ENCODE peak calls at places on chromosomes 11 and 22, in four cellular contexts. J is A549, P is HCT116, I is GM23338. D is an unnamed sample.

GRCh38 chr11:34149786-34150185 is 44.4 kb downstream of the NAT10 start:
- DNase-seq in J (peak; percentile 36), P (no peak), I (peak; percentile 61), D (no peak)

GRCh38 chr22:32987081-32987631 is 71.0 kb downstream of the SYN3 start:
- DNase-seq in J (no peak), P (no peak), I (peak; percentile 77), D (no peak)

GRCh38 chr22:43487311-43488030 is 75.7 kb downstream of the MPPED1 start:
- DNase-seq in J (no peak), P (no peak), I (no peak), D (no peak)

GRCh38 chr22:46250783-46251125 is 661 bp upstream of the CDPF1 start:
- DNase-seq in J (no peak), P (no peak), I (peak; percentile 58), D (no peak)

GRCh38 chr11:45304992-45305335 is 18.8 kb upstream of the SYT13 start:
- DNase-seq in J (no peak), P (no peak), I (no peak), D (no peak)

GRCh38 chr11:127000291-127000968 is at the start of gene KIRREL3:
- DNase-seq in J (peak; percentile 58), P (no peak), I (peak; percentile 53), D (no peak)

GRCh38 chr11:75073459-75074190 is 23.1 kb downstream of the OR2AT4 start:
- DNase-seq in J (no peak), P (no peak), I (peak; percentile 38), D (no peak)

GRCh38 chr11:114293201-114293711 is 2.9 kb upstream of the NNMT start:
- DNase-seq in J (no peak), P (no peak), I (no peak), D (no peak)

GRCh38 chr11:121309688-121310087 is 17.1 kb downstream of the SC5D start:
- DNase-seq in J (no peak), P (no peak), I (no peak), D (no peak)

GRCh38 chr22:25558341-25558740 is 6.1 kb upstream of the GRK3 start:
- DNase-seq in J (no peak), P (no peak), I (no peak), D (no peak)

GRCh38 chr11:17697175-17697949 is 22.0 kb upstream of the MYOD1 start:
- DNase-seq in J (no peak), P (no peak), I (no peak), D (no peak)

GRCh38 chr11:16605971-16606783 is 132.3 kb upstream of the C11orf58 start:
- DNase-seq in J (peak; percentile 79), P (peak; percentile 74), I (peak; percentile 88), D (peak; percentile 60)
- TF ChIP-seq REST in J (no peak), P (no peak), I (no peak), D (no peak)

GRCh38 chr11:102302241-102302640 is 15.0 kb upstream of the BIRC3 start:
- DNase-seq in J (no peak), P (no peak), I (no peak), D (no peak)

GRCh38 chr11:102306817-102307814 is 10.2 kb upstream of the BIRC3 start:
- DNase-seq in J (no peak), P (no peak), I (no peak), D (no peak)

GRCh38 chr11:102306048-102306575 is 11.2 kb upstream of the BIRC3 start:
- DNase-seq in J (peak; percentile 51), P (no peak), I (no peak), D (no peak)

GRCh38 chr11:102305352-102306047 is 11.8 kb upstream of the BIRC3 start:
- DNase-seq in J (no peak), P (no peak), I (no peak), D (no peak)

GRCh38 chr11:102304686-102305085 is 12.6 kb upstream of the BIRC3 start:
- DNase-seq in J (no peak), P (no peak), I (no peak), D (no peak)
- H3K4me1 ChIP-seq in J (peaks cover 34% of the 10 kb centered on the region), P (peaks cover 25% of the 10 kb centered on the region), I (peaks cover 11% of the 10 kb centered on the region), D (peaks cover 38% of the 10 kb centered on the region)

GRCh38 chr11:47047972-47048371 is 111.4 kb downstream of the CSTPP1 start:
- DNase-seq in J (no peak), P (no peak), I (no peak), D (no peak)
- TF ChIP-seq REST in J (no peak), P (no peak), I (no peak), D (no peak)

GRCh38 chr11:62553839-62554361 is 7.3 kb upstream of the AHNAK start:
- DNase-seq in J (peak; percentile 92), P (peak; percentile 68), I (no peak), D (peak; percentile 85)
- H3K4me1 ChIP-seq in J (peaks cover 83% of the 10 kb centered on the region), P (peaks cover 87% of the 10 kb centered on the region), I (peaks cover 45% of the 10 kb centered on the region), D (peaks cover 88% of the 10 kb centered on the region)